ENCODE peak calls at places on chromosome 14, in five cellular contexts. S is activated CD4-positive, CD25-positive, alpha-beta regulatory T cell treated with anti-CD3 and anti-CD28 coated beads, Interleukin-2, amount 50 U/mL, for 16 hours; C is MCF 10A; E is activated CD8-positive, alpha-beta T cell treated with anti-CD3 and anti-CD28 coated beads, Interleukin-2, amount 10 ng/mL, durations not matched to agents 7 days and 5 days; W is activated naive CD4-positive, alpha-beta T cell. G is an unnamed sample.
A peak's percentile ranks its signal among the peaks of the same experiment; 100 is the strongest.

GRCh38 chr14:88323520-88324199 is 591 bp upstream of the KCNK10 start:
- DNase-seq in E (no peak), W (no peak), C (no peak), S (no peak), G (no peak)

GRCh38 chr14:39368261-39368959 is 63.8 kb downstream of the FBXO33 start:
- DNase-seq in E (peak; percentile 63), S (no peak), C (peak; percentile 78), W (no peak), G (peak; percentile 37)

GRCh38 chr14:68871392-68871791 is 78.5 kb upstream of the ZFP36L1 start:
- DNase-seq in W (no peak), C (no peak), S (no peak), E (no peak), G (no peak)

GRCh38 chr14:104665092-104665662 is 24.2 kb upstream of the INF2 start:
- DNase-seq in E (no peak), C (no peak), W (no peak), S (no peak), G (no peak)

GRCh38 chr14:55585854-55586253 is 5.8 kb downstream of the KTN1 start:
- DNase-seq in C (peak; percentile 39), E (no peak), W (no peak), S (no peak), G (no peak)

GRCh38 chr14:32370720-32371119 is 41.6 kb downstream of the AKAP6 start:
- DNase-seq in W (no peak), E (no peak), S (no peak), C (peak; percentile 64), G (peak; percentile 65)

GRCh38 chr14:101101456-101102056 is 198.0 kb upstream of the RTL1 start:
- DNase-seq in E (peak; percentile 3), W (no peak), C (no peak), S (no peak), G (no peak)

GRCh38 chr14:68510201-68510600 is 282.7 kb downstream of the ZFP36L1 start:
- DNase-seq in S (no peak), W (no peak), E (no peak), C (no peak), G (peak; percentile 89)

GRCh38 chr14:100825691-100826331 is at the start of gene MEG3:
- DNase-seq in C (no peak), S (no peak), E (no peak), W (no peak), G (peak; percentile 37)

GRCh38 chr14:32693114-32693513 is 245.6 kb upstream of the NPAS3 start:
- DNase-seq in W (no peak), S (no peak), E (no peak), C (peak; percentile 64), G (no peak)

GRCh38 chr14:74501135-74501614 is 7.6 kb downstream of the ISCA2 start:
- DNase-seq in C (peak; percentile 63), W (no peak), E (no peak), S (no peak), G (no peak)